ENCODE peak calls at places on chromosomes 12 and 14, in nine cellular contexts. One of them, this sample, is unnamed.

GRCh38 chr12:120012067-120012621 is 23.1 kb downstream of the BICDL1 start:
- DNase-seq in lung: no peak
- DNase-seq in DND-41: no peak
- DNase-seq in omental fat pad: no peak
- DNase-seq in Calu3: no peak
- DNase-seq in choroid plexus epithelial cell: peak; percentile 9
- DNase-seq in mammary epithelial cell: peak; percentile 34
- DNase-seq in brain microvascular endothelial cell: peak; percentile 12
- DNase-seq in CD8-positive, alpha-beta T cell: peak; percentile 88
- DNase-seq in this sample: no peak

GRCh38 chr14:104570869-104571635 is 8.5 kb upstream of the C14orf180 start:
- DNase-seq in choroid plexus epithelial cell: no peak
- DNase-seq in mammary epithelial cell: no peak
- DNase-seq in DND-41: no peak
- DNase-seq in Calu3: no peak
- DNase-seq in CD8-positive, alpha-beta T cell: no peak
- DNase-seq in lung: no peak
- DNase-seq in brain microvascular endothelial cell: no peak
- DNase-seq in omental fat pad: no peak
- DNase-seq in this sample: no peak

GRCh38 chr12:107131832-107132616 is 38.7 kb upstream of the CRY1 start:
- DNase-seq in omental fat pad: no peak
- DNase-seq in choroid plexus epithelial cell: peak; percentile 79
- DNase-seq in mammary epithelial cell: peak; percentile 53
- DNase-seq in DND-41: no peak
- DNase-seq in lung: no peak
- DNase-seq in brain microvascular endothelial cell: peak; percentile 44
- DNase-seq in CD8-positive, alpha-beta T cell: no peak
- DNase-seq in Calu3: peak; percentile 44
- DNase-seq in this sample: peak; percentile 11

GRCh38 chr12:58888131-58888783 is 32.0 kb downstream of the LRIG3 start:
- DNase-seq in brain microvascular endothelial cell: peak; percentile 16
- DNase-seq in mammary epithelial cell: peak; percentile 89
- DNase-seq in choroid plexus epithelial cell: peak; percentile 86
- DNase-seq in Calu3: no peak
- DNase-seq in lung: no peak
- DNase-seq in CD8-positive, alpha-beta T cell: no peak
- DNase-seq in DND-41: no peak
- DNase-seq in omental fat pad: no peak
- DNase-seq in this sample: no peak

GRCh38 chr14:51294951-51295350 is 54.9 kb downstream of the TMX1 start:
- DNase-seq in Calu3: no peak
- DNase-seq in choroid plexus epithelial cell: no peak
- DNase-seq in DND-41: no peak
- DNase-seq in omental fat pad: no peak
- DNase-seq in CD8-positive, alpha-beta T cell: no peak
- DNase-seq in lung: no peak
- DNase-seq in brain microvascular endothelial cell: no peak
- DNase-seq in mammary epithelial cell: no peak
- DNase-seq in this sample: no peak

GRCh38 chr14:31505411-31505810 is 17.6 kb upstream of the GPR33 start:
- DNase-seq in brain microvascular endothelial cell: peak; percentile 75
- DNase-seq in mammary epithelial cell: no peak
- DNase-seq in lung: no peak
- DNase-seq in Calu3: no peak
- DNase-seq in choroid plexus epithelial cell: peak; percentile 89
- DNase-seq in omental fat pad: no peak
- DNase-seq in DND-41: no peak
- DNase-seq in CD8-positive, alpha-beta T cell: no peak
- DNase-seq in this sample: no peak

GRCh38 chr12:19885092-19885813 is 446.0 kb downstream of the AEBP2 start:
- DNase-seq in mammary epithelial cell: no peak
- DNase-seq in DND-41: no peak
- DNase-seq in choroid plexus epithelial cell: peak; percentile 65
- DNase-seq in CD8-positive, alpha-beta T cell: no peak
- DNase-seq in brain microvascular endothelial cell: no peak
- DNase-seq in Calu3: no peak
- DNase-seq in lung: no peak
- DNase-seq in omental fat pad: no peak
- DNase-seq in this sample: no peak

GRCh38 chr12:126668961-126669360 is 1598.0 kb upstream of the TMEM132C start:
- DNase-seq in omental fat pad: no peak
- DNase-seq in DND-41: no peak
- DNase-seq in choroid plexus epithelial cell: peak; percentile 12
- DNase-seq in brain microvascular endothelial cell: peak; percentile 29
- DNase-seq in Calu3: no peak
- DNase-seq in lung: no peak
- DNase-seq in mammary epithelial cell: no peak
- DNase-seq in CD8-positive, alpha-beta T cell: no peak
- DNase-seq in this sample: no peak

GRCh38 chr12:88763536-88764100 is 183.3 kb upstream of the KITLG start:
- DNase-seq in mammary epithelial cell: peak; percentile 54
- DNase-seq in lung: no peak
- DNase-seq in omental fat pad: no peak
- DNase-seq in choroid plexus epithelial cell: peak; percentile 10
- DNase-seq in brain microvascular endothelial cell: no peak
- DNase-seq in Calu3: no peak
- DNase-seq in DND-41: no peak
- DNase-seq in CD8-positive, alpha-beta T cell: no peak
- DNase-seq in this sample: no peak

GRCh38 chr14:37597538-37598084 is 2.2 kb downstream of the TTC6 start:
- DNase-seq in lung: no peak
- DNase-seq in mammary epithelial cell: no peak
- DNase-seq in CD8-positive, alpha-beta T cell: no peak
- DNase-seq in choroid plexus epithelial cell: peak; percentile 23
- DNase-seq in brain microvascular endothelial cell: no peak
- DNase-seq in Calu3: no peak
- DNase-seq in DND-41: no peak
- DNase-seq in omental fat pad: no peak
- DNase-seq in this sample: no peak
- TF ChIP-seq CTCF in lung: no peak
- TF ChIP-seq CTCF in mammary epithelial cell: peak; percentile 39
- TF ChIP-seq CTCF in CD8-positive, alpha-beta T cell: no peak
- TF ChIP-seq CTCF in choroid plexus epithelial cell: peak; percentile 67
- TF ChIP-seq CTCF in brain microvascular endothelial cell: peak; percentile 76
- TF ChIP-seq CTCF in Calu3: no peak
- TF ChIP-seq CTCF in DND-41: no peak
- TF ChIP-seq CTCF in omental fat pad: no peak
- TF ChIP-seq CTCF in this sample: peak; percentile 71

GRCh38 chr12:102543494-102543893 is 63.1 kb upstream of the IGF1 start:
- DNase-seq in mammary epithelial cell: no peak
- DNase-seq in omental fat pad: no peak
- DNase-seq in Calu3: no peak
- DNase-seq in CD8-positive, alpha-beta T cell: no peak
- DNase-seq in brain microvascular endothelial cell: no peak
- DNase-seq in choroid plexus epithelial cell: no peak
- DNase-seq in lung: no peak
- DNase-seq in DND-41: no peak
- DNase-seq in this sample: no peak
- TF ChIP-seq CTCF in mammary epithelial cell: no peak
- TF ChIP-seq CTCF in omental fat pad: no peak
- TF ChIP-seq CTCF in Calu3: no peak
- TF ChIP-seq CTCF in CD8-positive, alpha-beta T cell: no peak
- TF ChIP-seq CTCF in brain microvascular endothelial cell: peak; percentile 25
- TF ChIP-seq CTCF in choroid plexus epithelial cell: peak; percentile 26
- TF ChIP-seq CTCF in lung: no peak
- TF ChIP-seq CTCF in DND-41: no peak
- TF ChIP-seq CTCF in this sample: peak; percentile 34

DNA sequence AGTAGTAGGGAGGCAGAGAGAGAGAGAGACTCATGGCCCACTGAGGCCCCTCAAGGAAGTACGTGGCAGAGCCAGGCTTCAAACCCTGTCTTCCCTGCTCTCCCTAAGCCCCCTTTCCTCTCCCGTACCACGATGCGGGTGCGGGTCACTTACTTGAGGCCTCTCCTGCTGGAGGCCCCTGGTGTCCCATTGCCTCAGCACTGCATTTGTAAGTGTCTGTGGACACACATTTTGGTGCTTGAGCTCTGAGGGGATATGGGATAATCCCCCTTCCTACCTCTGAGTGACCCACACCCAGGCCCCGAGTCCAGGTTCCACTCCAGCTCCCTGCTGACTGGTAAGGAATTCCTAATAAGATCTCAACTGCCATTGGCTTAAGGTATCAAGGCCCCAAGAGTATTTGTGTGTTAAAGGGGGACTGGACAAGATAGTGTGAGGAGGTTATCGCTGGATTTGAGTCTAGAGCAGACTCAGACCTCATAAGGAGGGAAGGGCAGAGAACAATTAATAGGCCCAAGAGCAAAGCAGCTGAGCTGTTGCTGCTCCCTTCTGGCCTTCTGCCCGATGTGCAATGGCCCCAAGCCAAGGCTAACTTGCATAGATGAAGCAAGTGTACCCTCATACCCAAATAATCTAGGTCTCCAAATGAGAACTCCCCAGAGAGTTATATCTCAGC is 71.9 kb downstream of the CRACR2A start:
- DNase-seq in choroid plexus epithelial cell: peak; percentile 76
- DNase-seq in lung: peak; percentile 36
- DNase-seq in omental fat pad: no peak
- DNase-seq in Calu3: peak; percentile 38
- DNase-seq in DND-41: no peak
- DNase-seq in mammary epithelial cell: peak; percentile 14
- DNase-seq in brain microvascular endothelial cell: peak; percentile 24
- DNase-seq in CD8-positive, alpha-beta T cell: no peak
- DNase-seq in this sample: no peak
- TF ChIP-seq CTCF in choroid plexus epithelial cell: peak; percentile 67
- TF ChIP-seq CTCF in lung: no peak
- TF ChIP-seq CTCF in omental fat pad: no peak
- TF ChIP-seq CTCF in Calu3: no peak
- TF ChIP-seq CTCF in DND-41: no peak
- TF ChIP-seq CTCF in mammary epithelial cell: peak; percentile 33
- TF ChIP-seq CTCF in brain microvascular endothelial cell: peak; percentile 48
- TF ChIP-seq CTCF in CD8-positive, alpha-beta T cell: no peak
- TF ChIP-seq CTCF in this sample: peak; percentile 54

GRCh38 chr12:56751712-56752598 is at the start of gene PRIM1:
- DNase-seq in brain microvascular endothelial cell: peak; percentile 65
- DNase-seq in CD8-positive, alpha-beta T cell: peak; percentile 77
- DNase-seq in mammary epithelial cell: peak; percentile 78
- DNase-seq in omental fat pad: peak; percentile 64
- DNase-seq in Calu3: peak; percentile 93
- DNase-seq in lung: peak; percentile 84
- DNase-seq in DND-41: peak; percentile 90
- DNase-seq in choroid plexus epithelial cell: peak; percentile 72
- DNase-seq in this sample: peak; percentile 79
- TF ChIP-seq CTCF in brain microvascular endothelial cell: peak; percentile 8
- TF ChIP-seq CTCF in CD8-positive, alpha-beta T cell: peak; percentile 23
- TF ChIP-seq CTCF in mammary epithelial cell: no peak
- TF ChIP-seq CTCF in omental fat pad: no peak
- TF ChIP-seq CTCF in Calu3: peak; percentile 73
- TF ChIP-seq CTCF in lung: no peak
- TF ChIP-seq CTCF in DND-41: no peak
- TF ChIP-seq CTCF in choroid plexus epithelial cell: peak; percentile 17
- TF ChIP-seq CTCF in this sample: peak; percentile 34

DNA sequence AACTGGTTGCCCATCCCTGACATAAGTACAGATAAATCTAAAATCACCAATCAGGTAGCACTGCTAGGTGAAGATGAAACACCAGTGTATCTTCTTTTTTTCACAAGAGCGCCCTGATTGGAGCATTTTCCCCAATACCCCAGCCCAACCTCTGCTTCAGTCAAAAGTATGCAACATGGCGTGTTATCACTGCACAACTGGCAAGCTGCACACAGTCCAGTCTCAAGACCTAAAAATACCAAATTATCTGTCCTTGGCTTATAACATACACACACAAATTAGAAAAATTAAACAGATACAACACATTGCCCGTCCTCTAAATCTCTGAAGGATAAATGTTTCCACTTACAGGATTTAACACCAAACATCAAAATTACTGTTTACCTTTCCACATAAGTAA is 20.2 kb upstream of the SELPLG start:
- DNase-seq in choroid plexus epithelial cell: no peak
- DNase-seq in mammary epithelial cell: no peak
- DNase-seq in omental fat pad: no peak
- DNase-seq in DND-41: no peak
- DNase-seq in Calu3: no peak
- DNase-seq in lung: no peak
- DNase-seq in brain microvascular endothelial cell: no peak
- DNase-seq in CD8-positive, alpha-beta T cell: no peak
- DNase-seq in this sample: no peak
- TF ChIP-seq CTCF in choroid plexus epithelial cell: no peak
- TF ChIP-seq CTCF in mammary epithelial cell: no peak
- TF ChIP-seq CTCF in omental fat pad: no peak
- TF ChIP-seq CTCF in DND-41: no peak
- TF ChIP-seq CTCF in Calu3: no peak
- TF ChIP-seq CTCF in lung: no peak
- TF ChIP-seq CTCF in brain microvascular endothelial cell: no peak
- TF ChIP-seq CTCF in CD8-positive, alpha-beta T cell: no peak
- TF ChIP-seq CTCF in this sample: no peak

GRCh38 chr12:51361419-51362016 is 15.0 kb upstream of the CELA1 start:
- DNase-seq in mammary epithelial cell: no peak
- DNase-seq in lung: no peak
- DNase-seq in choroid plexus epithelial cell: no peak
- DNase-seq in DND-41: no peak
- DNase-seq in Calu3: no peak
- DNase-seq in omental fat pad: no peak
- DNase-seq in brain microvascular endothelial cell: no peak
- DNase-seq in CD8-positive, alpha-beta T cell: no peak
- DNase-seq in this sample: no peak
- TF ChIP-seq CTCF in mammary epithelial cell: no peak
- TF ChIP-seq CTCF in lung: no peak
- TF ChIP-seq CTCF in choroid plexus epithelial cell: no peak
- TF ChIP-seq CTCF in DND-41: no peak
- TF ChIP-seq CTCF in Calu3: no peak
- TF ChIP-seq CTCF in omental fat pad: no peak
- TF ChIP-seq CTCF in brain microvascular endothelial cell: peak; percentile 27
- TF ChIP-seq CTCF in CD8-positive, alpha-beta T cell: no peak
- TF ChIP-seq CTCF in this sample: no peak

DNA sequence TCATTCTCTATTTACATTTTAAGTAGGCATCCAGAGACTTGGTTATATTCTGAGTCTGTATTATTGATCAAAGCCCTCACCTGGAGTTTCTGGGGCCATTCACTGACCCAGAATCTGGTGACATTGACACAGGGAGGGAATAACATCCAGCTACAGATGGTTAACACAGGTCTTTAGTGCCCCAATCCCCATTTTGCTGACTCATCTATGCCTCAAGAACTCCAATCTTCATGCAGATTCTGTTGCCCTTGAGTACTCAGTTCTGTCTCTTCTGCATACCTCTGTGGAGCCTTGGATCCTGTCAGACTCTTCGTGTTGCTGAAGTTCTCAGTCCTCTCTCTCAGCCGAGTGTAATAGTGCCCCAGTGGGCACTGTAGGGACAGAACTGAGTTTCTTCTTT is 208.9 kb downstream of the RGS6 start:
- DNase-seq in choroid plexus epithelial cell: no peak
- DNase-seq in lung: no peak
- DNase-seq in mammary epithelial cell: no peak
- DNase-seq in CD8-positive, alpha-beta T cell: no peak
- DNase-seq in DND-41: no peak
- DNase-seq in omental fat pad: no peak
- DNase-seq in brain microvascular endothelial cell: no peak
- DNase-seq in Calu3: no peak
- DNase-seq in this sample: no peak
- TF ChIP-seq CTCF in choroid plexus epithelial cell: no peak
- TF ChIP-seq CTCF in lung: no peak
- TF ChIP-seq CTCF in mammary epithelial cell: no peak
- TF ChIP-seq CTCF in CD8-positive, alpha-beta T cell: no peak
- TF ChIP-seq CTCF in DND-41: no peak
- TF ChIP-seq CTCF in omental fat pad: no peak
- TF ChIP-seq CTCF in brain microvascular endothelial cell: no peak
- TF ChIP-seq CTCF in Calu3: no peak
- TF ChIP-seq CTCF in this sample: no peak

DNA sequence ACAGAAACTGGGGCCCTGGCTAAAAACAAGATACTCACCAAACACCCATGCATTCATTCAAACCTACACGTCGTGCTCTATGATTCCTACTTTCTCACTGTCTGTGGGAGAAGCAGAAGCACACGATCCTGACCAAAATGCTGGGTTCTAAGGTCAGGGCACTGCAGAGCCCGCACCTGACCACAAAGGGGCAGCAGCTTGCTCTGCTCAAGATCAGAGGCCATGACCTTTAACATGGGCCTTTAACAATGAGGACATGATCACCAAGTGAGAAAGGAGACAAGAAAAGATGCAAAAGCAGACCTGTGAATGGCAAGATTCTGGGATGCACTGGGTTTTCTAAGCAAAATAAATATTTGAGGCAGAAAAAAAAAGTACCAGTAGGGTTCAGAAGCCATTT is 40.1 kb upstream of the VPS33A start:
- DNase-seq in lung: no peak
- DNase-seq in mammary epithelial cell: no peak
- DNase-seq in brain microvascular endothelial cell: no peak
- DNase-seq in CD8-positive, alpha-beta T cell: no peak
- DNase-seq in Calu3: no peak
- DNase-seq in choroid plexus epithelial cell: no peak
- DNase-seq in omental fat pad: no peak
- DNase-seq in DND-41: no peak
- DNase-seq in this sample: no peak
- TF ChIP-seq CTCF in lung: no peak
- TF ChIP-seq CTCF in mammary epithelial cell: no peak
- TF ChIP-seq CTCF in brain microvascular endothelial cell: no peak
- TF ChIP-seq CTCF in CD8-positive, alpha-beta T cell: no peak
- TF ChIP-seq CTCF in Calu3: no peak
- TF ChIP-seq CTCF in choroid plexus epithelial cell: no peak
- TF ChIP-seq CTCF in omental fat pad: no peak
- TF ChIP-seq CTCF in DND-41: peak; percentile 47
- TF ChIP-seq CTCF in this sample: peak; percentile 31

This sample was measured in progenitor cell of endocrine pancreas.